ENCODE peak calls at places on chromosomes 4 and X, in ten cellular contexts. W is fibroblast of mammary gland; Z is A673; G is AG08396; C is stimulated activated CD4-positive, alpha-beta T cell treated with anti-CD3 and anti-CD28 coated beads, Interleukin-1b, Interleukin-23, amount 100 ng/mL, for 48 hours; T is NCI-H2171; F is GM04503; N is anterior cingulate cortex; M is left cardiac atrium; B is germinal center. V is an unnamed sample.

GRCh38 chr4:184267673-184268573 is 50.2 kb upstream of the ENPP6 start:
- DNase-seq in W (peak; percentile 91), Z (peak; percentile 82), G (peak; percentile 67), C (peak; percentile 87), T (no peak), F (peak; percentile 88), N (no peak), M (peak; percentile 45), B (peak; percentile 81), V (no peak)

GRCh38 chr4:79686976-79687375 is 278.9 kb upstream of the GK2 start:
- DNase-seq in W (no peak), Z (no peak), G (no peak), C (no peak), T (no peak), F (no peak), N (no peak), M (no peak), B (no peak), V (no peak)

GRCh38 chr4:48360285-48360965 is 19.1 kb downstream of the SLAIN2 start:
- DNase-seq in W (peak; percentile 81), Z (peak; percentile 66), G (peak; percentile 69), C (no peak), T (no peak), F (peak; percentile 50), N (no peak), M (no peak), B (no peak), V (no peak)

GRCh38 chr4:41525129-41525528 is 12.8 kb upstream of the LIMCH1 start:
- DNase-seq in W (no peak), Z (peak; percentile 56), G (no peak), C (no peak), T (no peak), F (no peak), N (no peak), M (no peak), B (no peak), V (no peak)

GRCh38 chr4:3406021-3406420 is 35.7 kb upstream of the HGFAC start:
- DNase-seq in W (no peak), Z (no peak), G (no peak), C (no peak), T (no peak), F (no peak), N (no peak), M (no peak), B (no peak), V (no peak)

GRCh38 chr4:174362340-174362739 is 78.6 kb downstream of the CEP44 start:
- DNase-seq in W (no peak), Z (no peak), G (no peak), C (no peak), T (no peak), F (no peak), N (no peak), M (no peak), B (no peak), V (no peak)

GRCh38 chr4:114028071-114028470 is 48.6 kb upstream of the ARSJ start:
- DNase-seq in W (peak; percentile 47), Z (peak; percentile 41), G (no peak), C (no peak), T (no peak), F (no peak), N (no peak), M (no peak), B (no peak), V (no peak)

GRCh38 chrX:97026406-97026805 is 142.7 kb downstream of the RPA4 start:
- DNase-seq in W (no peak), Z (peak; percentile 48), G (no peak), C (no peak), T (no peak), F (no peak), N (no peak), M (no peak), B (no peak), V (no peak)

GRCh38 chrX:48573690-48574269 is 504 bp upstream of the RBM3 start:
- DNase-seq in W (no peak), Z (peak; percentile 49), G (no peak), C (peak; percentile 16), T (peak; percentile 50), F (no peak), N (no peak), M (peak; percentile 79), B (no peak), V (peak; percentile 65)

GRCh38 chr4:62070291-62070852 is 870.2 kb downstream of the ADGRL3 start:
- DNase-seq in W (no peak), Z (no peak), G (no peak), C (no peak), T (no peak), F (no peak), N (no peak), M (no peak), B (no peak), V (no peak)

GRCh38 chr4:48403358-48403757 is 62.0 kb downstream of the SLAIN2 start:
- DNase-seq in W (no peak), Z (no peak), G (no peak), C (no peak), T (no peak), F (no peak), N (no peak), M (no peak), B (no peak), V (no peak)

GRCh38 chr4:76441881-76442280 is 6.9 kb downstream of the SHROOM3 start:
- DNase-seq in W (no peak), Z (no peak), G (no peak), C (no peak), T (no peak), F (no peak), N (no peak), M (no peak), B (no peak), V (no peak)

GRCh38 chrX:72137846-72138455 is 6.2 kb upstream of the RTL5 start:
- DNase-seq in W (no peak), Z (no peak), G (no peak), C (no peak), T (peak; percentile 10), F (no peak), N (no peak), M (no peak), B (no peak), V (no peak)

GRCh38 chr4:112082954-112083586 is 62.2 kb upstream of the FAM241A start:
- DNase-seq in W (peak; percentile 92), Z (no peak), G (peak; percentile 26), C (no peak), T (no peak), F (peak; percentile 31), N (no peak), M (no peak), B (no peak), V (no peak)

GRCh38 chr4:118058955-118059354 is 24.7 kb downstream of the NDST3 start:
- DNase-seq in W (no peak), Z (no peak), G (no peak), C (no peak), T (no peak), F (no peak), N (no peak), M (no peak), B (no peak), V (no peak)

GRCh38 chr4:52157641-52158316 is 106.7 kb downstream of the SPATA18 start:
- DNase-seq in W (peak; percentile 67), Z (no peak), G (no peak), C (no peak), T (no peak), F (no peak), N (no peak), M (no peak), B (no peak), V (no peak)

GRCh38 chrX:154409222-154409871 is at the start of gene DNASE1L1:
- DNase-seq in W (peak; percentile 87), Z (no peak), G (peak; percentile 62), C (no peak), T (no peak), F (no peak), N (no peak), M (peak; percentile 90), B (peak; percentile 17), V (no peak)

V was measured in NCI-H2081 treated with DMSO at 0.1 percent for 48 hours.